ENCODE peak calls at places on chromosome 14, in eight cellular contexts. U, C, I, L, F, Q, V and A are unnamed samples.

GRCh38 chr14:94079891-94080605 is 954 bp downstream of the DDX24 start:
- DNase-seq in C (no peak), I (no peak), F (no peak), V (no peak), Q (no peak), U (peak), L (no peak), A (no peak)

GRCh38 chr14:47207636-47208035 is 467.8 kb downstream of the MDGA2 start:
- DNase-seq in L (peak), I (no peak), C (no peak), U (no peak), F (no peak), Q (no peak), V (no peak), A (no peak)

GRCh38 chr14:92501891-92502351 is 11.7 kb upstream of the RIN3 start:
- DNase-seq in Q (no peak), L (no peak), V (no peak), U (no peak), C (no peak), I (no peak), F (no peak), A (no peak)

GRCh38 chr14:69715725-69716482 is 51.0 kb upstream of the SRSF5 start:
- DNase-seq in F (no peak), V (peak), I (no peak), C (peak), Q (no peak), U (peak), L (peak), A (peak)

GRCh38 chr14:69484444-69485113 is at the start of gene PLEKHD1:
- DNase-seq in U (no peak), V (no peak), C (peak), I (peak), F (peak), L (no peak), Q (no peak), A (peak)

GRCh38 chr14:60514378-60515243 is 5.7 kb downstream of the SIX6 start:
- DNase-seq in V (no peak), I (peak), U (no peak), F (peak), Q (peak), L (no peak), C (peak), A (no peak)

GRCh38 chr14:25046301-25046943 is 3.5 kb downstream of the STXBP6 start:
- DNase-seq in F (no peak), U (no peak), I (no peak), C (no peak), V (no peak), Q (no peak), L (no peak), A (no peak)

GRCh38 chr14:25049559-25050493 is at the start of gene STXBP6:
- DNase-seq in U (no peak), Q (peak), C (peak), I (peak), V (peak), F (peak), L (peak), A (peak)

GRCh38 chr14:21070083-21070609 is at the start of gene ARHGEF40:
- DNase-seq in I (peak), U (no peak), Q (peak), L (peak), F (peak), V (peak), C (peak), A (peak)

GRCh38 chr14:36293824-36294223 is 26.6 kb downstream of the MBIP start:
- DNase-seq in F (no peak), L (no peak), Q (no peak), C (no peak), U (no peak), V (no peak), I (no peak), A (no peak)

GRCh38 chr14:70827366-70828151 is 18.2 kb upstream of the MAP3K9 start:
- DNase-seq in L (no peak), C (no peak), Q (no peak), U (no peak), V (no peak), I (no peak), F (no peak), A (no peak)

GRCh38 chr14:71119832-71120231 is 212.6 kb downstream of the PCNX1 start:
- DNase-seq in C (no peak), F (no peak), Q (no peak), I (no peak), L (no peak), V (no peak), U (no peak), A (no peak)

GRCh38 chr14:66401447-66402095 is 84.6 kb upstream of the CCDC196 start:
- DNase-seq in V (no peak), L (peak), C (no peak), I (no peak), F (no peak), U (no peak), Q (no peak), A (peak)

GRCh38 chr14:68820536-68820935 is 27.7 kb upstream of the ZFP36L1 start:
- DNase-seq in I (no peak), F (no peak), U (no peak), V (no peak), C (no peak), Q (no peak), L (no peak), A (no peak)

GRCh38 chr14:91154851-91155625 is 41.2 kb downstream of the DGLUCY start:
- DNase-seq in U (peak), Q (no peak), C (peak), I (no peak), L (no peak), F (no peak), V (no peak), A (peak)

GRCh38 chr14:88327497-88327896 is 4.4 kb upstream of the KCNK10 start:
- DNase-seq in I (no peak), V (no peak), Q (no peak), L (no peak), U (no peak), C (no peak), F (no peak), A (no peak)

GRCh38 chr14:101588990-101589389 is 27.7 kb downstream of the DIO3 start:
- DNase-seq in L (no peak), C (no peak), U (peak), I (no peak), Q (no peak), F (no peak), V (no peak), A (no peak)

GRCh38 chr14:75607842-75608640 is 29.6 kb downstream of the FLVCR2 start:
- DNase-seq in L (no peak), F (no peak), Q (no peak), I (no peak), C (no peak), V (no peak), U (no peak), A (no peak)

GRCh38 chr14:104149617-104150141 is 11.3 kb downstream of the KIF26A start:
- DNase-seq in C (no peak), I (peak), F (no peak), Q (no peak), U (peak), L (no peak), V (no peak), A (no peak)

GRCh38 chr14:64891839-64892375 is 12.2 kb upstream of the SPTB start:
- DNase-seq in L (peak), Q (peak), U (peak), F (no peak), C (peak), V (no peak), I (no peak), A (peak)

GRCh38 chr14:81447018-81447770 is 47.1 kb upstream of the STON2 start:
- DNase-seq in I (no peak), U (no peak), Q (no peak), C (no peak), L (no peak), F (no peak), V (no peak), A (no peak)

GRCh38 chr14:23154876-23155587 is 28.4 kb downstream of the SLC7A8 start:
- DNase-seq in L (peak), V (peak), I (no peak), F (no peak), U (no peak), C (no peak), Q (no peak), A (peak)

GRCh38 chr14:25122843-25123242 is 72.9 kb upstream of the STXBP6 start:
- DNase-seq in L (no peak), U (no peak), I (no peak), Q (no peak), F (no peak), V (no peak), C (no peak), A (no peak)

GRCh38 chr14:93115920-93116675 is at the start of gene ITPK1:
- DNase-seq in Q (peak), C (peak), U (no peak), V (peak), F (peak), I (peak), L (peak), A (peak)

GRCh38 chr14:73802431-73803188 is 49.0 kb upstream of the PTGR2 start:
- DNase-seq in L (no peak), I (no peak), C (no peak), V (no peak), F (no peak), Q (no peak), U (no peak), A (peak)

GRCh38 chr14:66709292-66709691 is 201.3 kb downstream of the GPHN start:
- DNase-seq in F (no peak), C (peak), V (no peak), I (no peak), Q (no peak), U (peak), L (no peak), A (peak)

GRCh38 chr14:74983343-74983742 is 19.4 kb upstream of the EIF2B2 start:
- DNase-seq in F (no peak), L (no peak), Q (no peak), I (no peak), U (no peak), V (no peak), C (no peak), A (no peak)

GRCh38 chr14:73795974-73796373 is 55.7 kb upstream of the PTGR2 start:
- DNase-seq in U (no peak), L (no peak), C (no peak), Q (no peak), F (no peak), I (no peak), V (no peak), A (peak)

GRCh38 chr14:79418649-79419415 is 792.5 kb downstream of the DIO2 start:
- DNase-seq in V (no peak), F (no peak), U (no peak), Q (no peak), C (no peak), L (no peak), I (no peak), A (no peak)

GRCh38 chr14:100901391-100902183 is 1.9 kb downstream of the RTL1 start:
- DNase-seq in F (no peak), Q (no peak), U (no peak), C (no peak), I (no peak), L (no peak), V (no peak), A (no peak)